ENCODE peak calls at places on chromosomes 12 and 14, in six cellular contexts. One of them, this sample, is unnamed.

GRCh38 chr12:60863421-60863820 is 1267.6 kb downstream of the SLC16A7 start:
- DNase-seq in adrenal gland: no peak
- DNase-seq in HepG2: no peak
- DNase-seq in lower lobe of right lung: no peak
- DNase-seq in transverse colon: no peak
- DNase-seq in spleen: no peak
- DNase-seq in this sample: no peak

GRCh38 chr12:89073659-89074058 is 278.6 kb downstream of the DUSP6 start:
- DNase-seq in HepG2: no peak
- DNase-seq in transverse colon: no peak
- DNase-seq in lower lobe of right lung: no peak
- DNase-seq in adrenal gland: no peak
- DNase-seq in spleen: no peak
- DNase-seq in this sample: no peak

GRCh38 chr14:23154876-23155587 is 28.4 kb downstream of the SLC7A8 start:
- DNase-seq in adrenal gland: peak
- DNase-seq in transverse colon: peak
- DNase-seq in lower lobe of right lung: peak
- DNase-seq in spleen: no peak
- DNase-seq in HepG2: no peak
- DNase-seq in this sample: no peak

GRCh38 chr14:100383727-100384158 is 60.6 kb downstream of the SLC25A47 start:
- DNase-seq in spleen: peak
- DNase-seq in transverse colon: peak
- DNase-seq in lower lobe of right lung: peak
- DNase-seq in HepG2: peak
- DNase-seq in adrenal gland: peak
- DNase-seq in this sample: peak

GRCh38 chr12:10562306-10562933 is 51.0 kb downstream of the MAGOHB start:
- DNase-seq in spleen: no peak
- DNase-seq in adrenal gland: no peak
- DNase-seq in HepG2: peak
- DNase-seq in transverse colon: no peak
- DNase-seq in lower lobe of right lung: no peak
- DNase-seq in this sample: no peak

GRCh38 chr12:123828871-123829547 is 66.9 kb downstream of the DNAH10 start:
- DNase-seq in lower lobe of right lung: no peak
- DNase-seq in adrenal gland: no peak
- DNase-seq in transverse colon: no peak
- DNase-seq in spleen: no peak
- DNase-seq in HepG2: peak
- DNase-seq in this sample: no peak

GRCh38 chr14:51828017-51828797 is 32.2 kb upstream of the GNG2 start:
- DNase-seq in spleen: peak
- DNase-seq in adrenal gland: peak
- DNase-seq in transverse colon: peak
- DNase-seq in HepG2: no peak
- DNase-seq in lower lobe of right lung: peak
- DNase-seq in this sample: peak

GRCh38 chr12:43861015-43861846 is 25.4 kb downstream of the TMEM117 start:
- DNase-seq in spleen: no peak
- DNase-seq in HepG2: no peak
- DNase-seq in adrenal gland: no peak
- DNase-seq in transverse colon: no peak
- DNase-seq in lower lobe of right lung: no peak
- DNase-seq in this sample: no peak

GRCh38 chr14:93994919-93995682 is 2.0 kb upstream of the CCDC197 start:
- DNase-seq in transverse colon: peak
- DNase-seq in HepG2: no peak
- DNase-seq in spleen: no peak
- DNase-seq in adrenal gland: peak
- DNase-seq in lower lobe of right lung: no peak
- DNase-seq in this sample: no peak

GRCh38 chr12:85253823-85254222 is 26.2 kb upstream of the ALX1 start:
- DNase-seq in transverse colon: no peak
- DNase-seq in HepG2: no peak
- DNase-seq in lower lobe of right lung: no peak
- DNase-seq in adrenal gland: no peak
- DNase-seq in spleen: no peak
- DNase-seq in this sample: no peak

GRCh38 chr12:41250748-41251147 is 62.6 kb downstream of the PDZRN4 start:
- DNase-seq in HepG2: no peak
- DNase-seq in lower lobe of right lung: no peak
- DNase-seq in spleen: no peak
- DNase-seq in adrenal gland: peak
- DNase-seq in transverse colon: no peak
- DNase-seq in this sample: no peak

GRCh38 chr12:88306471-88307069 is 164.5 kb downstream of the TMTC3 start:
- DNase-seq in spleen: no peak
- DNase-seq in adrenal gland: no peak
- DNase-seq in HepG2: no peak
- DNase-seq in transverse colon: no peak
- DNase-seq in lower lobe of right lung: no peak
- DNase-seq in this sample: no peak

GRCh38 chr14:92785601-92786426 is 8.3 kb upstream of the GOLGA5 start:
- DNase-seq in spleen: no peak
- DNase-seq in lower lobe of right lung: no peak
- DNase-seq in adrenal gland: peak
- DNase-seq in HepG2: no peak
- DNase-seq in transverse colon: no peak
- DNase-seq in this sample: no peak

GRCh38 chr12:48973992-48974673 is 2.6 kb upstream of the WNT10B start:
- DNase-seq in lower lobe of right lung: peak
- DNase-seq in HepG2: no peak
- DNase-seq in transverse colon: no peak
- DNase-seq in spleen: no peak
- DNase-seq in adrenal gland: peak
- DNase-seq in this sample: no peak

DNA sequence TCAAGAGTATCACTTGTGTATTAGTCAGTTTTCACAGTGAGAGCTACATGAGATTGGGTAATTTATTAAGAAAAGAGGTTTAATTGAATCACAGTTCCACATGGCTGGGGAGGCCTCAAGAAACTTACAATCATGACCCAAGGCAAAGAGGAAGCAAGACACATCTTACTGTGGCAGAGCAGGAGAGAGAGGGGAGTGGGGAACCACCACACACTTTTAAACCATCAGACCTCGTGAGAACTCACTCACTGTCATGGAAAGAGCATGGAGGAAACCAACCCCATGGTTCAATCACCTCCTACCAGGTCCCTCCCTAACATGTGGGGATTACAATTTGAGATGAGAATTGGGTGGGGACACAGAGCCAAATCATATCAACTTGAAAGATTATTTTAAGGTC is 522.9 kb downstream of the FLRT2 start:
- DNase-seq in transverse colon: no peak
- DNase-seq in spleen: no peak
- DNase-seq in adrenal gland: no peak
- DNase-seq in lower lobe of right lung: no peak
- DNase-seq in HepG2: no peak
- DNase-seq in this sample: no peak
- H3K27ac ChIP-seq in transverse colon: no peak
- H3K27ac ChIP-seq in spleen: no peak
- H3K27ac ChIP-seq in adrenal gland: no peak
- H3K27ac ChIP-seq in lower lobe of right lung: no peak
- H3K27ac ChIP-seq in HepG2: no peak
- H3K27ac ChIP-seq in this sample: no peak

GRCh38 chr12:93380480-93381121 is 2.9 kb downstream of the NUDT4 start:
- DNase-seq in spleen: no peak
- DNase-seq in transverse colon: no peak
- DNase-seq in lower lobe of right lung: no peak
- DNase-seq in HepG2: peak
- DNase-seq in adrenal gland: no peak
- DNase-seq in this sample: no peak
- TF ChIP-seq CTCF in spleen: peak
- TF ChIP-seq CTCF in transverse colon: peak
- TF ChIP-seq CTCF in lower lobe of right lung: no peak
- TF ChIP-seq CTCF in HepG2: peak
- TF ChIP-seq CTCF in adrenal gland: no peak
- TF ChIP-seq CTCF in this sample: peak

GRCh38 chr12:15232959-15233358 is 11.7 kb upstream of the RERG start:
- DNase-seq in spleen: no peak
- DNase-seq in HepG2: no peak
- DNase-seq in lower lobe of right lung: no peak
- DNase-seq in adrenal gland: no peak
- DNase-seq in transverse colon: no peak
- DNase-seq in this sample: no peak
- H3K27ac ChIP-seq in spleen: no peak
- H3K27ac ChIP-seq in HepG2: no peak
- H3K27ac ChIP-seq in lower lobe of right lung: no peak
- H3K27ac ChIP-seq in adrenal gland: no peak
- H3K27ac ChIP-seq in transverse colon: no peak
- H3K27ac ChIP-seq in this sample: no peak

GRCh38 chr14:41925409-41925808 is 318.7 kb downstream of the LRFN5 start:
- DNase-seq in lower lobe of right lung: no peak
- DNase-seq in HepG2: peak
- DNase-seq in transverse colon: no peak
- DNase-seq in adrenal gland: no peak
- DNase-seq in spleen: no peak
- DNase-seq in this sample: no peak
- TF ChIP-seq CTCF in lower lobe of right lung: no peak
- TF ChIP-seq CTCF in HepG2: peak
- TF ChIP-seq CTCF in transverse colon: no peak
- TF ChIP-seq CTCF in adrenal gland: no peak
- TF ChIP-seq CTCF in spleen: no peak
- TF ChIP-seq CTCF in this sample: no peak

DNA sequence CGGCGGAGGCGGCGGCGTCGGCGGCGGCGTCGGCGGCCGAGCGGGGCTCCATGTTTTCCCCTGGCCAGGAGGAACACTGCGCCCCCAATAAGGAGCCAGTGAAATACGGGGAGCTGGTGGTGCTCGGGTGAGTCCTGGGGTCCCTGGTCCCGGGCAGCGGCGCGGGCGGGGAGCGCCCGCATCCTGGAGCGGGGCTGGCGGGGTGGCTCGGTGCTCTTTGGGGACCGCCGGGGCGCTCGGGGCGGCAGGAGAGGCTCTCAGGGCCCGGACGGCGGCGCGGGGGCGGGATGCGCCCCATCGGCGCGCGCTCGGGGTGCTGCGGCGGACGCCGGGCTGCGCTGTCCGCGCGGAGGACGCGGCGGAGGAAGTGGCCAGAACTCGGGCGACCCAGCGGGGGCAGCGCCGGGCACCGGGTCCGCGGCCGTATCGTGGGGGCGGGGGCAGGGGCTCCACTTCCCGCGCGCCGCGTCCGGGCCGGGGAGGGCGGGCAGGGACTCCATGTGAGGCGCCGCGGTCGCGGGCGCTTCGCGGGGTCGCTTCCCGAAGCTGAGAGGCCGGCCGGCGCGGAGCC is 485 bp downstream of the PELI2 start:
- DNase-seq in transverse colon: peak
- DNase-seq in HepG2: no peak
- DNase-seq in adrenal gland: peak
- DNase-seq in spleen: peak
- DNase-seq in lower lobe of right lung: peak
- DNase-seq in this sample: peak
- H3K27ac ChIP-seq in transverse colon: peak
- H3K27ac ChIP-seq in HepG2: no peak
- H3K27ac ChIP-seq in adrenal gland: peak
- H3K27ac ChIP-seq in spleen: peak
- H3K27ac ChIP-seq in lower lobe of right lung: peak
- H3K27ac ChIP-seq in this sample: no peak

DNA sequence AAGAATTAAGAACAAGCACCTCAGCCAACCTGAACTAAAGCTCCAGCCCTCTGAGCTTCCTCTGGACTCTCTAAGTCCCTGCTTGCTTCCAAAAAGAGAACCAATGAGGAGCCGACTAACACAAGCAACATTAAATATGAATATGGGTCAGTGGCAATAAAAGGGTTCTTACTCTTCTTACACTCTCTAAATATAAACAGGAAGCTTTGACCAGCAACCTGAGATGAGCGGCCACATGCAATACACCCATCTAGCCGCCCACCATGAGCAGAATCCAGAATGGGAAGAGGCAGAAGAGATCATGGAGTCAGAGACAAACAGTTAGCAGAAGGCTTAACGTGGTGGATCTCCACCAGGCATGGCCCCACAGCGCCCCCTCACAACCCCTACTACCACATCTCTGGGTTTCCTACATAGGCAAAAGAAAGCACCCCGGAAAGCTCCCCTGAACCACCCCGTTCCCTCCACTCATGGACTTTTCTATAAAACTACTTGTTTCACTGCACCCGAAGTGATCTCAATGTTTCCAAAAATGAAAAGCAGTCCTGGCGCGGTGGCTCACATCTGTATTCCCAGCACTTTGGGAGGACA is 59.4 kb downstream of the TTC7B start:
- DNase-seq in spleen: no peak
- DNase-seq in lower lobe of right lung: no peak
- DNase-seq in transverse colon: no peak
- DNase-seq in HepG2: no peak
- DNase-seq in adrenal gland: no peak
- DNase-seq in this sample: no peak
- TF ChIP-seq CTCF in spleen: no peak
- TF ChIP-seq CTCF in lower lobe of right lung: no peak
- TF ChIP-seq CTCF in transverse colon: no peak
- TF ChIP-seq CTCF in HepG2: peak
- TF ChIP-seq CTCF in adrenal gland: no peak
- TF ChIP-seq CTCF in this sample: no peak

DNA sequence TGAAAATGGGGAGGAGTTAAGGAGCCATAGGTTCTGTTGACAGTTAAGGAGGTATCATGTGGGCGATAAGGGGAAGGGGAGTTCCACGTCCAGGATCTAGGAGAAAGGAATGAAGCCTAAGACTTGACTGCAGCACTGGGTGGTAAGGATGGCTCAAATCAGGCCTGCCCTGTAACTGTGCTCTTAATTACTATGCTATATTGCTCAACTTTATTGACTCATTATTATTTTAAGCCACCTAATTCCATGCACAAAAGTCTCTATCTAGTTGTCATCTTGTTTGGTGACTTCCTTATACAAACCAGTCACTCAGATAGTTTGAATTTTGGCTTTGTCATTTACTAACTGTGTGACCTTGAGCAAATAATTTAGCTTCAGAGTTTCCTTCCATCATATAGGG is 242.1 kb upstream of the ARHGAP5 start:
- DNase-seq in transverse colon: no peak
- DNase-seq in HepG2: no peak
- DNase-seq in lower lobe of right lung: no peak
- DNase-seq in spleen: no peak
- DNase-seq in adrenal gland: no peak
- DNase-seq in this sample: no peak
- H3K27ac ChIP-seq in transverse colon: no peak
- H3K27ac ChIP-seq in HepG2: no peak
- H3K27ac ChIP-seq in lower lobe of right lung: no peak
- H3K27ac ChIP-seq in spleen: no peak
- H3K27ac ChIP-seq in adrenal gland: no peak
- H3K27ac ChIP-seq in this sample: no peak

GRCh38 chr14:36521598-36522345 is 1.7 kb upstream of the NKX2-1 start:
- DNase-seq in HepG2: no peak
- DNase-seq in adrenal gland: no peak
- DNase-seq in spleen: no peak
- DNase-seq in lower lobe of right lung: peak
- DNase-seq in transverse colon: no peak
- DNase-seq in this sample: no peak
- TF ChIP-seq CTCF in HepG2: peak
- TF ChIP-seq CTCF in adrenal gland: no peak
- TF ChIP-seq CTCF in spleen: no peak
- TF ChIP-seq CTCF in lower lobe of right lung: no peak
- TF ChIP-seq CTCF in transverse colon: no peak
- TF ChIP-seq CTCF in this sample: no peak

This sample was measured in CD4-positive, alpha-beta T cell.